ENCODE peak calls at places on chromosomes 1 and 21, in five cellular contexts. Z, L, G, W and X are unnamed samples.

GRCh38 chr1:30976143-30976542 is 67.6 kb upstream of the SDC3 start:
- DNase-seq in Z (no peak), L (no peak), G (no peak), W (no peak), X (no peak)

GRCh38 chr1:156601892-156602291 is 613 bp upstream of the GPATCH4 start:
- DNase-seq in Z (no peak), L (no peak), G (no peak), W (no peak), X (no peak)

GRCh38 chr1:173411835-173412742 is 65.0 kb upstream of the PRDX6 start:
- DNase-seq in Z (no peak), L (no peak), G (no peak), W (no peak), X (no peak)

GRCh38 chr1:10722803-10723202 is 73.6 kb downstream of the CASZ1 start:
- DNase-seq in Z (peak), L (no peak), G (no peak), W (no peak), X (no peak)

GRCh38 chr1:193060938-193061337 is 1.5 kb downstream of the RO60 start:
- DNase-seq in Z (no peak), L (no peak), G (no peak), W (no peak), X (no peak)

GRCh38 chr1:61054636-61055035 is 27.7 kb upstream of the NFIA start:
- DNase-seq in Z (no peak), L (no peak), G (peak), W (no peak), X (no peak)

GRCh38 chr1:109885589-109885988 is 25.1 kb upstream of the CSF1 start:
- DNase-seq in Z (no peak), L (no peak), G (no peak), W (no peak), X (no peak)

GRCh38 chr1:15885701-15886612 is 38.5 kb downstream of the SPEN start:
- DNase-seq in Z (peak), L (peak), G (peak), W (peak), X (peak)

GRCh38 chr1:61435226-61435625 is 289.7 kb downstream of the TM2D1 start:
- DNase-seq in Z (no peak), L (no peak), G (no peak), W (no peak), X (no peak)

GRCh38 chr1:51570063-51570720 is 46.7 kb upstream of the OSBPL9 start:
- DNase-seq in Z (no peak), L (no peak), G (no peak), W (no peak), X (no peak)

GRCh38 chr1:51568231-51568935 is 48.5 kb upstream of the OSBPL9 start:
- DNase-seq in Z (no peak), L (no peak), G (no peak), W (no peak), X (no peak)

GRCh38 chr1:51572365-51572764 is 44.5 kb upstream of the OSBPL9 start:
- DNase-seq in Z (no peak), L (no peak), G (no peak), W (no peak), X (no peak)

GRCh38 chr1:51567653-51568052 is 48.6 kb upstream of the EPS15 start:
- DNase-seq in Z (no peak), L (no peak), G (no peak), W (no peak), X (no peak)

GRCh38 chr1:51569284-51570062 is 47.4 kb upstream of the OSBPL9 start:
- DNase-seq in Z (no peak), L (no peak), G (peak), W (no peak), X (peak)
- TF ChIP-seq EP300 in Z (no peak), L (no peak), G (no peak), W (no peak), X (no peak)

GRCh38 chr1:118785246-118785645 is 202.9 kb downstream of the TBX15 start:
- DNase-seq in Z (no peak), L (no peak), G (no peak), W (no peak), X (no peak)

GRCh38 chr1:118788372-118788955 is 199.7 kb downstream of the TBX15 start:
- DNase-seq in Z (no peak), L (no peak), G (no peak), W (no peak), X (no peak)

GRCh38 chr1:118783095-118783758 is 204.9 kb downstream of the TBX15 start:
- DNase-seq in Z (no peak), L (no peak), G (no peak), W (no peak), X (no peak)

GRCh38 chr1:118791094-118791691 is 196.9 kb downstream of the TBX15 start:
- DNase-seq in Z (no peak), L (no peak), G (no peak), W (no peak), X (no peak)

GRCh38 chr1:118786454-118787155 is 201.5 kb downstream of the TBX15 start:
- DNase-seq in Z (no peak), L (no peak), G (no peak), W (no peak), X (no peak)
- TF ChIP-seq POLR2AphosphoS5 in Z (no peak), L (no peak), G (no peak), W (no peak), X (no peak)

GRCh38 chr21:35338881-35339632 is 290.0 kb upstream of the RUNX1 start:
- DNase-seq in Z (no peak), L (no peak), G (no peak), W (peak), X (no peak)
- H3K4me3 ChIP-seq in Z (no peak), L (no peak), G (no peak), W (no peak), X (no peak)

GRCh38 chr1:219173758-219174671 is at the start of gene LYPLAL1:
- DNase-seq in Z (peak), L (peak), G (peak), W (peak), X (peak)
- TF ChIP-seq EP300 in Z (peak), L (no peak), G (no peak), W (no peak), X (no peak)

GRCh38 chr1:229046251-229046853 is 224.6 kb upstream of the RAB4A start:
- DNase-seq in Z (no peak), L (no peak), G (no peak), W (peak), X (no peak)
- TF ChIP-seq POLR2AphosphoS5 in Z (no peak), L (no peak), G (no peak), W (no peak), X (no peak)

GRCh38 chr1:155507960-155508359 is 54.6 kb downstream of the ASH1L start:
- DNase-seq in Z (no peak), L (no peak), G (no peak), W (no peak), X (no peak)

GRCh38 chr1:155518484-155518883 is 44.1 kb downstream of the ASH1L start:
- DNase-seq in Z (no peak), L (no peak), G (no peak), W (no peak), X (no peak)

GRCh38 chr1:155514582-155515187 is 47.9 kb downstream of the ASH1L start:
- DNase-seq in Z (no peak), L (no peak), G (no peak), W (no peak), X (no peak)

GRCh38 chr1:155509064-155509463 is 53.5 kb downstream of the ASH1L start:
- DNase-seq in Z (no peak), L (no peak), G (no peak), W (no peak), X (no peak)

GRCh38 chr1:155513300-155513926 is 49.2 kb downstream of the ASH1L start:
- DNase-seq in Z (no peak), L (no peak), G (no peak), W (no peak), X (no peak)
- H3K4me3 ChIP-seq in Z (no peak), L (no peak), G (no peak), W (no peak), X (no peak)

GRCh38 chr1:28518000-28518744 is 12.3 kb downstream of the RCC1 start:
- DNase-seq in Z (peak), L (peak), G (peak), W (peak), X (peak)
- TF ChIP-seq EP300 in Z (no peak), L (no peak), G (no peak), W (no peak), X (no peak)

DNA sequence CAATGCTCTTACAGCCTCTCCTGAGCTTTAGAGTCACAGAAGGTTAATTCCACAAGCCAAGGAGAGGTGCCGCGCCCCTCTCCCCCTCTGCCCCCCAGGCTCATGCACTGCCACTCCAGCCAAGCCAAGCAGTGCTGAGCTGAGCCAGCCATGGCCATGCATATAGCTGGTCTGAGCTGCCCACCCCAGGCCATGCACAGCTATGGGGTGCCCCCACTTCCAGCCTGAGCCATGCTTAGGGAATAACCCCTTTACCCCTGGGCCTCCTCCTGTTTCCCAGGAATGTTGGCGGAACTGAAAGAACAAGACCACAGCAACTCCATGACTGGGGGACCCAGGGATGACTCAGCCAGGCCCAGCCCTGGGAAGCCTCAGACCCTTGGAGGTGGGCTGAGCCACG is 34.0 kb upstream of the MAGOH start:
- DNase-seq in Z (no peak), L (peak), G (no peak), W (no peak), X (no peak)
- TF ChIP-seq POLR2AphosphoS5 in Z (no peak), L (no peak), G (no peak), W (no peak), X (no peak)

GRCh38 chr1:32101233-32101681 is 6.6 kb upstream of the KPNA6 start:
- DNase-seq in Z (no peak), L (no peak), G (no peak), W (no peak), X (no peak)
- H3K4me3 ChIP-seq in Z (no peak), L (no peak), G (no peak), W (no peak), X (no peak)

GRCh38 chr1:181126871-181127587 is 38.5 kb downstream of the IER5 start:
- DNase-seq in Z (no peak), L (no peak), G (peak), W (no peak), X (peak)
- TF ChIP-seq EP300 in Z (no peak), L (no peak), G (no peak), W (no peak), X (no peak)